ENCODE peak calls at places on chromosomes 12 and 14, in four cellular contexts. K is thoracic aorta, I is lung, G is Peyer's patch. P is an unnamed sample. For H3K4me1, the result is how much of the 10 kb centered on the place peaks cover.

GRCh38 chr14:24093901-24094838 is at the start of gene PCK2:
- DNase-seq in K (peak), I (peak), G (peak), P (peak)

GRCh38 chr12:106068296-106068695 is 70.5 kb downstream of the NUAK1 start:
- DNase-seq in K (no peak), I (no peak), G (no peak), P (no peak)

GRCh38 chr14:62914025-62914424 is 131.2 kb downstream of the KCNH5 start:
- DNase-seq in K (no peak), I (no peak), G (no peak), P (no peak)

GRCh38 chr12:91986084-91986483 is 159.6 kb downstream of the BTG1 start:
- DNase-seq in K (no peak), I (no peak), G (no peak), P (no peak)

GRCh38 chr12:23049180-23049579 is 424.2 kb downstream of the ETNK1 start:
- DNase-seq in K (no peak), I (no peak), G (no peak), P (no peak)

GRCh38 chr14:69652942-69653680 is 41.7 kb downstream of the SUSD6 start:
- DNase-seq in K (no peak), I (no peak), G (no peak), P (peak)

GRCh38 chr12:11078246-11078645 is 13.9 kb downstream of the TAS2R43 start:
- DNase-seq in K (no peak), I (no peak), G (no peak), P (no peak)

GRCh38 chr12:132190012-132190755 is 45.9 kb downstream of the NOC4L start:
- DNase-seq in K (no peak), I (no peak), G (peak), P (peak)

GRCh38 chr14:90656986-90657385 is 159.2 kb downstream of the TTC7B start:
- DNase-seq in K (no peak), I (no peak), G (no peak), P (no peak)

GRCh38 chr12:14059538-14059937 is 78.1 kb upstream of the GRIN2B start:
- DNase-seq in K (no peak), I (no peak), G (no peak), P (no peak)

GRCh38 chr14:99619873-99620834 is 16.1 kb upstream of the CCDC85C start:
- DNase-seq in K (no peak), I (no peak), G (no peak), P (no peak)

GRCh38 chr12:122851820-122852219 is 16.6 kb downstream of the HIP1R start:
- DNase-seq in K (no peak), I (no peak), G (no peak), P (no peak)

GRCh38 chr12:122349078-122349477 is 73.4 kb downstream of the CLIP1 start:
- DNase-seq in K (no peak), I (no peak), G (no peak), P (no peak)

GRCh38 chr12:52045794-52046199 is 5.4 kb upstream of the NR4A1 start:
- DNase-seq in K (no peak), I (no peak), G (peak), P (peak)

GRCh38 chr12:2389079-2389790 is 336.4 kb downstream of the CACNA1C start:
- DNase-seq in K (no peak), I (no peak), G (peak), P (no peak)

GRCh38 chr12:107580750-107581529 is 104.7 kb upstream of the PWP1 start:
- DNase-seq in K (no peak), I (no peak), G (no peak), P (no peak)

GRCh38 chr12:8822298-8822697 is at the start of gene A2ML1:
- DNase-seq in K (no peak), I (no peak), G (no peak), P (no peak)

GRCh38 chr12:82099216-82099615 is 259.0 kb downstream of the CCDC59 start:
- DNase-seq in K (no peak), I (no peak), G (no peak), P (no peak)

GRCh38 chr14:63470877-63471565 is 72.2 kb downstream of the PPP2R5E start:
- DNase-seq in K (no peak), I (no peak), G (no peak), P (no peak)

GRCh38 chr12:115891551-115891950 is 385.9 kb downstream of the MED13L start:
- DNase-seq in K (no peak), I (no peak), G (no peak), P (no peak)

GRCh38 chr12:32988982-32989381 is 92.4 kb upstream of the PKP2 start:
- DNase-seq in K (no peak), I (no peak), G (no peak), P (no peak)

GRCh38 chr12:54021006-54021405 is 7.2 kb upstream of the HOXC6 start:
- DNase-seq in K (no peak), I (no peak), G (no peak), P (no peak)

GRCh38 chr14:47539065-47539464 is 136.3 kb downstream of the MDGA2 start:
- DNase-seq in K (no peak), I (no peak), G (no peak), P (no peak)

GRCh38 chr12:51921017-51921725 is 13.9 kb downstream of the ACVRL1 start:
- DNase-seq in K (no peak), I (no peak), G (peak), P (no peak)

GRCh38 chr14:62654641-62655040 is 390.6 kb downstream of the KCNH5 start:
- DNase-seq in K (no peak), I (no peak), G (no peak), P (no peak)

GRCh38 chr14:44107156-44107555 is 399.9 kb downstream of the FSCB start:
- DNase-seq in K (no peak), I (no peak), G (no peak), P (no peak)

GRCh38 chr12:118140825-118141224 is 4.9 kb downstream of the PEBP1 start:
- DNase-seq in K (no peak), I (no peak), G (no peak), P (no peak)

GRCh38 chr12:118135788-118136558 is at the start of gene PEBP1:
- DNase-seq in K (peak), I (peak), G (peak), P (peak)

GRCh38 chr12:118136559-118137003 is 657 bp downstream of the PEBP1 start:
- DNase-seq in K (peak), I (peak), G (peak), P (peak)

DNA sequence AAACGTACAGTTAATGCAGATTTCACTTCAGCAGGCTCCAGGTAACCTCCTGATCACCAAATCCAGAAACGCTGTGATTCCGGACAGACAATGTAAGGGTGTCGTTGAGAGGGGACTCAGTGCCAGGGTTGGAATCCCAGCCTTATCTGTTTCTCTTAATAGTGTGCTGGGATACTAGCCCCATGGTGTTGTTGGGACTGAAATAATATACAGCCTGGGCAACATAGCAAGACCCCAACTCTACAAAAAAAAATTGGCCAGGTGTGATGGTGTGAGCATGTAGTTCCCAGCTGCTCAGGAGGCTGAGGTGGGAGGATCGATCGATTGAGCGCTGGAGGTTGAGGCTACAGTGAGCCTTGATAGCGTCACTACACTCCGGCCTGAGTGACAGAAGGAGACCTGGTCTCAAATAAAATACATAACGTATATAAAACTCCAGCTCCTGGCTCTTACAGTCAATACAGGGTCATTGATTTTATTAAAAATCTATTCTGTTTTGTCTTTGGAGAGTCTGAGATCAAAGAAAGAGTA is 1.3 kb downstream of the PEBP1 start:
- DNase-seq in K (no peak), I (no peak), G (no peak), P (no peak)
- H3K4me1 ChIP-seq in K (under half), I (under half), G (under half), P (under half)

GRCh38 chr14:104751539-104752337 is 1.2 kb upstream of the SIVA1 start:
- DNase-seq in K (no peak), I (no peak), G (no peak), P (no peak)
- H3K4me3 ChIP-seq in K (peak), I (peak), G (peak), P (peak)

DNA sequence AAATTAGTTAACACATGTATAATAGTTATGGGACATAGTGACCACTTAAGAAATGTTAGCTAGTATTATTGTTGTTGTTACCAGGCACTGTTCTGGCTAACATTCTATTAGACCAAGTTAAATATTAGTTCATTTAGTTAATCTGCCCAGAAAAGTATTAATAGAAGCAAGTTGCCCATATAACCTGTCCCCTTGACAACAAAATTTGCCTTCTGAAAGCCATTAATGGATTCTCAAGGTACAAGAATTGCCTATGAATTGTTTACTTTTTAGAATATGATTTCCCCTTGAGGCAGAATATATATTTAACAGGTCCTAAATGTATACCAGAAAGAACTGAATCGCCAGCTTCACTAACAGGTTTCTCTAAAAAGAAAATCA is 167.3 kb upstream of the TMCC3 start:
- DNase-seq in K (no peak), I (no peak), G (no peak), P (no peak)
- H3K4me1 ChIP-seq in K (under half), I (under half), G (under half), P (under half)

DNA sequence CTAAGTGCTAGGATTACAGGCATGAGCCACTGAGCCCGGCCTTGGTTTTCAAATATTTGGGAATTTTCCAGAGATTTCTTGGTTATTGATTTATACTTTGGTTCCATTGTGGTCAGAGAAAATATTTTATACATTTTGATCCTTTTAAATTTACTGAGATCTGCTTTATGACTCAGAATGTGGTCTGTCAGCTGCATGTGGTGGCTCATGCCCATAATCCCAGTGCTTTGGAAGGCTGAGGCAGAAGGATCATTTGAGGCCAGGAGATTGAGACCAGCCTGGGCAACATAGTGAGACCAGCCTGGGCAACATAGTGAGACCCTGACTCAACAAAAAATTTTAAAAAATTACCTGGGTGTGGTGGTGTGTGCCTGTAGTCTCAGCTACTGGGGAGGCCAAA is 49.8 kb downstream of the ADCK1 start:
- DNase-seq in K (no peak), I (no peak), G (no peak), P (no peak)
- H3K4me3 ChIP-seq in K (no peak), I (no peak), G (no peak), P (no peak)

GRCh38 chr12:108855284-108856169 is 1.9 kb downstream of the SSH1 start:
- DNase-seq in K (no peak), I (no peak), G (no peak), P (no peak)
- H3K4me1 ChIP-seq in K (under half), I (under half), G (under half), P (under half)

DNA sequence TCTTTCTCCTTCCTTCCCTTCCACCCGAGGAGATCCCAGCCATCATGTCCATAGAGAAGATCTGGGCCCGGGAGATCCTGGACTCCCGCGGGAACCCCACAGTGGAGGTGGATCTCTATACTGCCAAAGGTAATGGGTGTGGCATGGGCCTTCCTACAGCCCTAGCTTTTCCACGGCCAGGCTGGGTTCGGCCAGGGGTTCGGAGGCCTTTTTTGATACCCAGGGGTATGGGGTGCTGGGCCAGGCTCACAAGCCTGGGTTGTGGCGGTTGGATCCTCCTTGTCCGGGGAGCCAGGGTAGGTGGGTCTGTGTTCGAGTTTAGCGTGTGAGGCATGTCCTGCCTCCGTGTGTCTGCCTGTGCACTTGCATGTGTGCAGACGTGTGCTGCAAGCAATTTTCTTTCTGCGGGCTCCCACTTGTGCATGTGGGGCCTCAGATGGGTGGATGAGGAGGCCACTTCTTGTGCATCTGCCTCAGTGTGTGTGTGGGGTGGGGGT is 1.5 kb downstream of the ENO2 start:
- DNase-seq in K (no peak), I (no peak), G (no peak), P (no peak)
- H3K4me3 ChIP-seq in K (peak), I (no peak), G (no peak), P (no peak)

P was measured in colonic mucosa.